ENCODE peak calls at places on chromosomes 13 and 19, in ten cellular contexts. B, S, J, A, O, K, U, L, D and Y are unnamed samples.
A peak's percentile ranks its signal among the peaks of the same experiment; 100 is the strongest.

GRCh38 chr13:35474551-35474950 is 1.9 kb downstream of the MAB21L1 start:
- DNase-seq in B (no peak), S (no peak), J (no peak), A (no peak), O (no peak), K (no peak), U (no peak), L (no peak), D (no peak), Y (no peak)

GRCh38 chr13:53136554-53136953 is 107.9 kb downstream of the OLFM4 start:
- DNase-seq in B (no peak), S (no peak), J (no peak), A (no peak), O (no peak), K (no peak), U (no peak), L (no peak), D (no peak), Y (no peak)

GRCh38 chr13:34913040-34913439 is 29.0 kb upstream of the NBEA start:
- DNase-seq in B (no peak), S (peak; percentile 47), J (no peak), A (no peak), O (no peak), K (no peak), U (no peak), L (no peak), D (peak; percentile 10), Y (no peak)

GRCh38 chr13:55244991-55245644 is 1895.6 kb upstream of the PRR20A start:
- DNase-seq in B (no peak), S (peak; percentile 32), J (no peak), A (no peak), O (no peak), K (no peak), U (no peak), L (no peak), D (no peak), Y (no peak)

GRCh38 chr19:4068058-4068966 is 1.6 kb upstream of the ZBTB7A start:
- DNase-seq in B (no peak), S (no peak), J (no peak), A (no peak), O (no peak), K (no peak), U (no peak), L (no peak), D (no peak), Y (no peak)

GRCh38 chr13:53782400-53783030 is 753.9 kb downstream of the OLFM4 start:
- DNase-seq in B (no peak), S (peak; percentile 18), J (no peak), A (no peak), O (no peak), K (peak; percentile 76), U (peak; percentile 45), L (no peak), D (peak; percentile 23), Y (no peak)

GRCh38 chr19:45251452-45252354 is 632 bp downstream of the MARK4 start:
- DNase-seq in B (no peak), S (no peak), J (peak; percentile 28), A (peak; percentile 68), O (no peak), K (no peak), U (no peak), L (peak; percentile 38), D (peak; percentile 42), Y (no peak)

GRCh38 chr13:95185851-95186250 is 115.4 kb downstream of the ABCC4 start:
- DNase-seq in B (no peak), S (no peak), J (no peak), A (peak; percentile 82), O (no peak), K (no peak), U (no peak), L (no peak), D (peak; percentile 16), Y (no peak)

GRCh38 chr19:6394831-6395230 is 1.9 kb upstream of the GTF2F1 start:
- DNase-seq in B (no peak), S (no peak), J (no peak), A (no peak), O (no peak), K (no peak), U (no peak), L (no peak), D (no peak), Y (no peak)

GRCh38 chr19:34096020-34096915 is 76.0 kb upstream of the LSM14A start:
- DNase-seq in B (no peak), S (peak; percentile 25), J (no peak), A (no peak), O (no peak), K (peak; percentile 78), U (peak; percentile 44), L (no peak), D (no peak), Y (no peak)

GRCh38 chr19:47778954-47779351 is 450 bp downstream of the SELENOW start:
- DNase-seq in B (no peak), S (no peak), J (peak; percentile 48), A (peak; percentile 76), O (no peak), K (no peak), U (peak; percentile 6), L (no peak), D (no peak), Y (peak; percentile 53)

GRCh38 chr19:44723952-44724319 is 24.6 kb upstream of the BCL3 start:
- DNase-seq in B (peak; percentile 54), S (peak; percentile 56), J (peak; percentile 71), A (peak; percentile 93), O (peak; percentile 55), K (peak; percentile 15), U (peak; percentile 64), L (peak; percentile 84), D (peak; percentile 72), Y (peak; percentile 87)

GRCh38 chr13:40440990-40441820 is 225.2 kb downstream of the FOXO1 start:
- DNase-seq in B (no peak), S (no peak), J (peak; percentile 49), A (no peak), O (no peak), K (no peak), U (no peak), L (peak; percentile 82), D (no peak), Y (peak; percentile 59)

GRCh38 chr19:33345163-33345562 is 28.3 kb upstream of the CEBPG start:
- DNase-seq in B (no peak), S (no peak), J (no peak), A (no peak), O (no peak), K (no peak), U (no peak), L (no peak), D (no peak), Y (no peak)

GRCh38 chr19:43783636-43784035 is 2.9 kb upstream of the KCNN4 start:
- DNase-seq in B (no peak), S (no peak), J (no peak), A (no peak), O (no peak), K (no peak), U (no peak), L (no peak), D (no peak), Y (no peak)

GRCh38 chr19:6222884-6223283 is 56.9 kb downstream of the MLLT1 start:
- DNase-seq in B (no peak), S (no peak), J (no peak), A (no peak), O (no peak), K (no peak), U (no peak), L (no peak), D (no peak), Y (no peak)

GRCh38 chr19:10551698-10552301 is 8.1 kb downstream of the ATG4D start:
- DNase-seq in B (no peak), S (no peak), J (no peak), A (no peak), O (no peak), K (no peak), U (peak; percentile 0), L (no peak), D (peak; percentile 66), Y (no peak)

GRCh38 chr19:55563261-55563690 is 17.4 kb downstream of the ZNF579 start:
- DNase-seq in B (no peak), S (no peak), J (no peak), A (no peak), O (no peak), K (peak; percentile 52), U (no peak), L (peak; percentile 69), D (no peak), Y (no peak)

GRCh38 chr13:74288361-74288911 is 154.2 kb upstream of the KLF12 start:
- DNase-seq in B (no peak), S (no peak), J (no peak), A (peak; percentile 65), O (no peak), K (peak; percentile 25), U (peak; percentile 44), L (peak; percentile 35), D (peak; percentile 59), Y (no peak)

GRCh38 chr13:97273341-97273831 is 51.3 kb downstream of the MBNL2 start:
- DNase-seq in B (no peak), S (no peak), J (no peak), A (no peak), O (no peak), K (no peak), U (no peak), L (no peak), D (no peak), Y (no peak)